ENCODE peak calls at places on chromosome 21, in four cellular contexts. M is CD4-positive, CD25-positive, alpha-beta regulatory T cell; C is hepatocyte; P is tibial artery. U is an unnamed sample.

GRCh38 chr21:25369524-25370300 is 237.6 kb downstream of the MRPL39 start:
- DNase-seq in P (no peak), C (no peak), M (no peak), U (no peak)

GRCh38 chr21:26719750-26720149 is 125.5 kb downstream of the ADAMTS1 start:
- DNase-seq in P (no peak), M (no peak), C (no peak), U (no peak)

GRCh38 chr21:17688912-17689874 is 76.5 kb upstream of the BTG3 start:
- DNase-seq in M (peak), P (no peak), C (peak), U (peak)

GRCh38 chr21:25464275-25464674 is 143.0 kb downstream of the MRPL39 start:
- DNase-seq in P (no peak), C (no peak), M (peak), U (no peak)

GRCh38 chr21:27393726-27394125 is 426.8 kb upstream of the ADAMTS5 start:
- DNase-seq in C (no peak), P (no peak), M (no peak), U (no peak)

GRCh38 chr21:33071878-33072306 is 2.0 kb downstream of the OLIG1 start:
- DNase-seq in C (no peak), M (peak), P (no peak), U (no peak)

GRCh38 chr21:43851593-43851992 is 13.4 kb upstream of the AGPAT3 start:
- DNase-seq in C (no peak), M (no peak), P (no peak), U (no peak)

GRCh38 chr21:21188513-21189188 is 190.4 kb downstream of the NCAM2 start:
- DNase-seq in M (no peak), C (no peak), P (no peak), U (no peak)

GRCh38 chr21:16707274-16707673 is 805.6 kb upstream of the CXADR start:
- DNase-seq in P (no peak), C (no peak), M (no peak), U (no peak)

GRCh38 chr21:27570306-27570868 is 603.5 kb upstream of the ADAMTS5 start:
- DNase-seq in C (peak), M (no peak), P (peak), U (peak)

GRCh38 chr21:46667735-46668380 is 32.4 kb downstream of the PRMT2 start:
- DNase-seq in C (peak), M (peak), P (no peak), U (no peak)

GRCh38 chr21:25811186-25811585 is 76.4 kb downstream of the GABPA start:
- DNase-seq in C (no peak), P (no peak), M (no peak), U (no peak)

GRCh38 chr21:28086861-28087581 is 905.7 kb downstream of the LTN1 start:
- DNase-seq in P (no peak), C (no peak), M (no peak), U (no peak)

GRCh38 chr21:17195965-17196364 is 316.9 kb upstream of the CXADR start:
- DNase-seq in M (no peak), C (no peak), P (no peak), U (no peak)

GRCh38 chr21:30138483-30138882 is 28.1 kb downstream of the CLDN17 start:
- DNase-seq in M (no peak), P (no peak), C (no peak), U (no peak)

GRCh38 chr21:32940079-32941014 is 85.4 kb upstream of the OLIG2 start:
- DNase-seq in C (peak), M (peak), P (no peak), U (no peak)

GRCh38 chr21:43603641-43604504 is 55.4 kb downstream of the HSF2BP start:
- DNase-seq in M (no peak), C (no peak), P (no peak), U (no peak)

GRCh38 chr21:25385912-25386474 is 221.3 kb downstream of the MRPL39 start:
- DNase-seq in M (peak), P (no peak), C (peak), U (no peak)

GRCh38 chr21:29436143-29436542 is 137.4 kb downstream of the BACH1 start:
- DNase-seq in C (no peak), P (no peak), M (peak), U (no peak)

GRCh38 chr21:43646550-43647260 is 12.6 kb downstream of the HSF2BP start:
- DNase-seq in M (peak), P (peak), C (peak), U (peak)

GRCh38 chr21:16571594-16571993 is 841.8 kb downstream of the USP25 start:
- DNase-seq in P (no peak), C (no peak), M (no peak), U (no peak)

GRCh38 chr21:43608664-43609063 is 50.6 kb downstream of the HSF2BP start:
- DNase-seq in P (no peak), C (no peak), M (no peak), U (no peak)

GRCh38 chr21:36701912-36702621 is 3.2 kb downstream of the SIM2 start:
- DNase-seq in C (no peak), P (no peak), M (no peak), U (no peak)
- H3K27ac ChIP-seq in C (no peak), P (no peak), M (no peak), U (no peak)

GRCh38 chr21:31874817-31875216 is 2.0 kb downstream of the HUNK start:
- DNase-seq in P (no peak), C (peak), M (no peak), U (no peak)

GRCh38 chr21:31873696-31874599 is 1.1 kb downstream of the HUNK start:
- DNase-seq in P (no peak), C (peak), M (peak), U (peak)

GRCh38 chr21:31872452-31873274 is at the start of gene HUNK:
- DNase-seq in M (peak), C (peak), P (no peak), U (peak)

GRCh38 chr21:31872072-31872451 is 758 bp upstream of the HUNK start:
- DNase-seq in C (no peak), M (no peak), P (no peak), U (no peak)

DNA sequence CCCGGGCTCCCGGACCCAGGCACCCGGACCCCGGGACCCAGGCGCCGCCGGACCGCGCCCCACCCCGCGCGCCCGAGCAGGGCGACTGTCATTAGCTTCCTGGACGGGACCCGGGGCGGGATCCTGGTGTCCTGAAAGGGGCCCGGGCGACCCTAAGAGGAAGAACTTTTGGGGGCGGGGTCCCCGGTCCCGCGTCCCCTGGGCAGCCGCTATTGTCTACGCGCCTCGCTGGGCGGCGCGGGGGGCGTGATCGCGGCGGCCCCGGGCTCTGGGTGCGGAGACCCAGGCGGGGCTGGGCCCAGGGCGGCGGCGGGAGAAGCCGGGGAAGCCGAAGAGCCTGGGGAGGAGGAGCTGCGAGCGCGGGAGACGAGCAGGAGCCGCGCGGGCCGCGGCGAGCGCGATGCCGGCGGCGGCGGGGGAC is 465 bp downstream of the HUNK start:
- DNase-seq in C (peak), M (no peak), P (no peak), U (no peak)
- H3K4me3 ChIP-seq in C (peak), M (no peak), P (peak), U (peak)

DNA sequence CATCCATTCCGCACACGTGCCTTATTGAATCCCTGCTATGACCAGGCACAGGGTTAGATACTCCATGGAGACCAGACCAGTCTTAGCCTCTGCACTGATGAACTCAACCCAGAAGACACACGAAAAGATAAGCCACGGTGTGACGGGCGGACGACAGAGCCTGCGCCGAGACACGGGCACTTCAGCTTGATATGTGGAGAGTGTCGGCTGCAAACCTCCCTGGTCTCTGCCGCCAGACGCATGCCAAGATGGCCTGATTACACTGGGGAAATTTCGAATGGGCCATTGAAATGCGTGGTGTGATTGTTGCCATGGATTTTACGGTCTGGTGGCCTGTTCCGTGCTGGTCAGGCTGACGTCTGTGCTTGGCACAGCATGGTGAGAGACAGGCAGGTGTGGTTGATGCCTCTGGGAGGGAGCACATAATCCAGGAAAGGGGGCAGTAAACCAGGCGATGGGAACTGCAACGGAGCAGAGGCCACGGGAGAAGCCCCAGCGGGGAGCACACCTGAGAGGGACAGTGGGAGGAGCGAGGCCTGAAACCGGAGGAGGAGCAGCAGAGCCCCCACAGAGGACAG is 105.6 kb upstream of the TMPRSS2 start:
- DNase-seq in M (no peak), C (no peak), P (no peak), U (no peak)
- H3K27ac ChIP-seq in M (no peak), C (peak), P (peak), U (peak)

GRCh38 chr21:34280987-34281386 is 82.8 kb upstream of the KCNE2 start:
- DNase-seq in M (no peak), C (no peak), P (no peak), U (no peak)
- H3K4me3 ChIP-seq in M (no peak), C (no peak), P (no peak), U (no peak)

GRCh38 chr21:14877581-14878228 is 187.1 kb downstream of the NRIP1 start:
- DNase-seq in M (peak), P (no peak), C (peak), U (no peak)
- H3K27ac ChIP-seq in M (no peak), P (no peak), C (peak), U (no peak)

GRCh38 chr21:34771512-34772028 is 102.8 kb downstream of the CLIC6 start:
- DNase-seq in M (no peak), P (no peak), C (no peak), U (no peak)
- H3K4me3 ChIP-seq in M (no peak), P (no peak), C (no peak), U (no peak)

GRCh38 chr21:39159342-39160063 is 23.7 kb downstream of the PSMG1 start:
- DNase-seq in C (no peak), M (no peak), P (no peak), U (no peak)
- H3K27ac ChIP-seq in C (no peak), M (no peak), P (no peak), U (no peak)

DNA sequence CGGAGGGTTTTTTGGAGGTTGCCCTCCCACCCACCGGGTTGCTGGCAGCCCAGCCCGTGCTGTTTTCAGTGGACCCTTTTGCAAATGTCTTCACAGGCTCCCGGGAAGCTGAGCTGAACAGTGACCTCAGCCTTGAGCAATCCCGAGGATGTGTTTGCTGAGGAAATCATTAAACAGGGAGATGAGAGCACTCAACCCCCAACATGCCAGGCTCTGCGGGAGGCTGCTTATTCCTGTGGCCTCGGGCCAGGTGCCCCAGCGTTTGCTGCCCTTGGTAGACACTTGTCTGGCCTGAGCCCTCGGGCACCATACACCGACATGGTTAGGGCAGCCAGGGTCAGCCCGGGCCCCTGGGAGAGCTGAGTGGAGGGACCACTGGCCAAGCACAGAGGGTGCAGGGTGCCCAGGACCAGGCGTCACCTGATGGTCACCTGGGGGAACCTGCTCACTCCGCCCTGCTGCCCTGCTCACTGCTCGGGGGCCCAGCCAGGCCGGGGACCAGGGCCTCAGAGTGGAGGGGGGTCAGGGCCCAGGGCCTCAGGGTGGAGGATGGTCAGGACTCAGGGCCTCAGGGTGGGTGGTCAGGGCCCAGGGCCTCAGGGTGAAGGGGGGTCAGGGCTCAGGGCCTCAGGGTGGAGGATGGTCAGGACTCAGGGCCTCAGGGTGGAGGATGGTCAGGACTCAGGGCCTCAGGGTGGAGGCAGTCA is 42.5 kb upstream of the POFUT2 start:
- DNase-seq in C (peak), M (no peak), P (no peak), U (peak)
- H3K4me3 ChIP-seq in C (no peak), M (no peak), P (no peak), U (peak)

GRCh38 chr21:42393443-42393950 is 2.4 kb downstream of the TMPRSS3 start:
- DNase-seq in C (no peak), P (no peak), M (no peak), U (no peak)
- H3K27ac ChIP-seq in C (no peak), P (no peak), M (peak), U (no peak)

U was measured in lower lobe of right lung.